ENCODE peak calls at places on chromosome 3, in four cellular contexts. One of them, this sample, is unnamed.

GRCh38 chr3:3586843-3587626 is 212.2 kb upstream of the LRRN1 start:
- DNase-seq in NCI-H460: no peak
- DNase-seq in T-cell: no peak
- DNase-seq in GDM1: no peak
- DNase-seq in this sample: no peak

GRCh38 chr3:9201278-9201677 is 48.2 kb downstream of the SRGAP3 start:
- DNase-seq in NCI-H460: no peak
- DNase-seq in GDM1: no peak
- DNase-seq in T-cell: no peak
- DNase-seq in this sample: no peak

GRCh38 chr3:27840807-27841594 is 118.9 kb upstream of the EOMES start:
- DNase-seq in T-cell: no peak
- DNase-seq in GDM1: no peak
- DNase-seq in NCI-H460: no peak
- DNase-seq in this sample: no peak

GRCh38 chr3:134380249-134380648 is 6.0 kb upstream of the AMOTL2 start:
- DNase-seq in T-cell: no peak
- DNase-seq in GDM1: no peak
- DNase-seq in NCI-H460: no peak
- DNase-seq in this sample: no peak

GRCh38 chr3:136818191-136818850 is 605 bp upstream of the SLC35G2 start:
- DNase-seq in GDM1: no peak
- DNase-seq in NCI-H460: peak; percentile 76
- DNase-seq in T-cell: no peak
- DNase-seq in this sample: no peak

GRCh38 chr3:122679467-122680291 is 960 bp upstream of the PARP14 start:
- DNase-seq in T-cell: no peak
- DNase-seq in NCI-H460: no peak
- DNase-seq in GDM1: no peak
- DNase-seq in this sample: no peak

GRCh38 chr3:299590-300301 is 103.2 kb downstream of the CHL1 start:
- DNase-seq in T-cell: no peak
- DNase-seq in NCI-H460: no peak
- DNase-seq in GDM1: no peak
- DNase-seq in this sample: no peak

GRCh38 chr3:194561306-194561974 is 71.8 kb downstream of the TMEM44 start:
- DNase-seq in GDM1: no peak
- DNase-seq in NCI-H460: no peak
- DNase-seq in T-cell: no peak
- DNase-seq in this sample: no peak

GRCh38 chr3:79019137-79019923 is 748.5 kb downstream of the ROBO1 start:
- DNase-seq in NCI-H460: peak; percentile 33
- DNase-seq in T-cell: no peak
- DNase-seq in GDM1: no peak
- DNase-seq in this sample: no peak

GRCh38 chr3:14335774-14336413 is 66.5 kb upstream of the SLC6A6 start:
- DNase-seq in NCI-H460: no peak
- DNase-seq in T-cell: no peak
- DNase-seq in GDM1: no peak
- DNase-seq in this sample: no peak

GRCh38 chr3:165895919-165896318 is 58.7 kb upstream of the BCHE start:
- DNase-seq in GDM1: peak; percentile 8
- DNase-seq in NCI-H460: no peak
- DNase-seq in T-cell: no peak
- DNase-seq in this sample: no peak

GRCh38 chr3:161913786-161914389 is 417.3 kb downstream of the OTOL1 start:
- DNase-seq in GDM1: no peak
- DNase-seq in T-cell: no peak
- DNase-seq in NCI-H460: no peak
- DNase-seq in this sample: no peak

GRCh38 chr3:177287231-177287630 is 89.9 kb upstream of the TBL1XR1 start:
- DNase-seq in NCI-H460: no peak
- DNase-seq in GDM1: peak; percentile 13
- DNase-seq in T-cell: no peak
- DNase-seq in this sample: no peak

GRCh38 chr3:185029071-185029470 is 123.8 kb downstream of the C3orf70 start:
- DNase-seq in T-cell: no peak
- DNase-seq in GDM1: no peak
- DNase-seq in NCI-H460: no peak
- DNase-seq in this sample: no peak

GRCh38 chr3:23763040-23763477 is 42.7 kb upstream of the UBE2E1 start:
- DNase-seq in GDM1: no peak
- DNase-seq in T-cell: no peak
- DNase-seq in NCI-H460: no peak
- DNase-seq in this sample: no peak

GRCh38 chr3:65924762-65925161 is 114.0 kb downstream of the MAGI1 start:
- DNase-seq in NCI-H460: no peak
- DNase-seq in T-cell: no peak
- DNase-seq in GDM1: no peak
- DNase-seq in this sample: no peak

GRCh38 chr3:3765661-3766060 is 33.6 kb upstream of the LRRN1 start:
- DNase-seq in NCI-H460: no peak
- DNase-seq in GDM1: no peak
- DNase-seq in T-cell: no peak
- DNase-seq in this sample: no peak